ENCODE peak calls at places on chromosomes 4 and X, in ten cellular contexts. Z is BJ; J is fibroblast of pulmonary artery; H is stimulated activated CD4-positive, alpha-beta T cell treated with anti-CD3 and anti-CD28 coated beads, Interleukin-4, amount 100 ng/mL, for 48 hours; F is activated CD8-positive, alpha-beta memory T cell treated with anti-CD3 and anti-CD28 coated beads, Interleukin-2, amount 50 U/mL, for 4 hours; W is H9; R is activated CD4-positive, CD25-positive, alpha-beta regulatory T cell; X is ecto neural progenitor cell; U is EH; D is OCI-LY7. V is an unnamed sample.

GRCh38 chrX:152638443-152638904 is 779 bp downstream of the GABRQ start:
- DNase-seq in U (no peak), W (no peak), R (no peak), F (no peak), J (no peak), Z (no peak), H (no peak), X (no peak), D (no peak), V (no peak)

GRCh38 chrX:12026481-12026880 is 111.8 kb upstream of the FRMPD4 start:
- DNase-seq in Z (no peak), J (no peak), F (no peak), H (no peak), D (no peak), X (no peak), R (no peak), W (no peak), U (no peak), V (no peak)

GRCh38 chr4:166941629-166942028 is 292.7 kb downstream of the SPOCK3 start:
- DNase-seq in R (no peak), X (no peak), D (no peak), F (no peak), H (peak; percentile 0), W (no peak), U (no peak), Z (no peak), J (no peak), V (no peak)

GRCh38 chr4:172168888-172169287 is 355.7 kb downstream of the GALNTL6 start:
- DNase-seq in W (no peak), X (no peak), R (no peak), J (no peak), Z (peak; percentile 21), F (no peak), D (no peak), U (peak; percentile 38), H (no peak), V (peak; percentile 1)

GRCh38 chr4:175440776-175441175 is 371.3 kb downstream of the GPM6A start:
- DNase-seq in J (no peak), D (no peak), W (no peak), X (no peak), U (no peak), F (no peak), R (no peak), H (no peak), Z (no peak), V (no peak)

GRCh38 chr4:5569451-5569850 is 138.9 kb downstream of the EVC2 start:
- DNase-seq in F (no peak), D (no peak), R (no peak), X (no peak), H (no peak), Z (no peak), J (no peak), W (no peak), U (no peak), V (no peak)

GRCh38 chr4:4321951-4322688 is 32.1 kb downstream of the ZBTB49 start:
- DNase-seq in W (no peak), U (no peak), J (no peak), R (no peak), F (no peak), H (no peak), Z (no peak), X (no peak), D (no peak), V (no peak)

GRCh38 chrX:70026851-70027200 is 22.9 kb downstream of the AWAT2 start:
- DNase-seq in H (no peak), J (peak; percentile 57), R (no peak), X (no peak), U (no peak), D (no peak), Z (no peak), F (no peak), W (no peak), V (no peak)

GRCh38 chrX:4588893-4589292 is 875.4 kb upstream of the PRKX start:
- DNase-seq in D (no peak), W (no peak), X (no peak), U (no peak), Z (no peak), R (no peak), H (no peak), F (no peak), J (no peak), V (no peak)

GRCh38 chr4:87108142-87108546 is 112.3 kb downstream of the KLHL8 start:
- DNase-seq in J (peak; percentile 76), U (peak; percentile 88), X (no peak), Z (peak; percentile 66), W (no peak), H (no peak), F (no peak), D (no peak), R (no peak), V (peak; percentile 61)

GRCh38 chrX:22135994-22136684 is 104.0 kb downstream of the PHEX start:
- DNase-seq in U (peak; percentile 55), F (no peak), D (peak; percentile 40), R (no peak), Z (no peak), H (no peak), J (peak; percentile 59), W (no peak), X (no peak), V (no peak)

GRCh38 chrX:20205927-20206708 is 60.6 kb downstream of the RPS6KA3 start:
- DNase-seq in D (no peak), Z (no peak), U (no peak), F (no peak), J (peak; percentile 5), R (no peak), H (no peak), X (no peak), W (no peak), V (no peak)

GRCh38 chr4:180234730-180235129 is 2008.5 kb upstream of the TENM3 start:
- DNase-seq in D (no peak), W (no peak), U (no peak), X (no peak), H (no peak), Z (no peak), R (no peak), J (no peak), F (no peak), V (no peak)

GRCh38 chr4:127709456-127709855 is 20.7 kb upstream of the SLC25A31 start:
- DNase-seq in Z (no peak), D (no peak), H (no peak), R (no peak), J (peak; percentile 24), W (no peak), X (no peak), F (no peak), U (peak; percentile 14), V (no peak)

V was measured in fibroblast of the conjunctiva.